ENCODE peak calls at places on chromosomes 7 and 10, in four cellular contexts. H is NCI-H69, R is hypothalamus, T is osteoblast. G is an unnamed sample.
A peak's percentile ranks its signal among the peaks of the same experiment; 100 is the strongest.

GRCh38 chr7:41116817-41117216 is 586.1 kb downstream of the INHBA start:
- DNase-seq in R (no peak), H (peak; percentile 34), T (no peak), G (no peak)

GRCh38 chr7:157391036-157391710 is 54.4 kb downstream of the DNAJB6 start:
- DNase-seq in H (no peak), R (no peak), T (no peak), G (no peak)

GRCh38 chr7:65216469-65216868 is 157.2 kb upstream of the ZNF92 start:
- DNase-seq in R (no peak), T (no peak), H (peak; percentile 84), G (no peak)

GRCh38 chr10:126063353-126063791 is 167.0 kb downstream of the FANK1 start:
- DNase-seq in T (peak; percentile 91), H (no peak), R (no peak), G (no peak)

GRCh38 chr10:114306116-114306973 is 67.3 kb downstream of the VWA2 start:
- DNase-seq in H (no peak), R (no peak), T (peak; percentile 99), G (no peak)

GRCh38 chr10:132063432-132063831 is 2.3 kb upstream of the JAKMIP3 start:
- DNase-seq in H (no peak), T (no peak), R (no peak), G (no peak)

GRCh38 chr10:44873156-44873555 is 38.0 kb upstream of the TMEM72 start:
- DNase-seq in H (no peak), T (no peak), R (no peak), G (no peak)

GRCh38 chr10:13376297-13376696 is 28.2 kb upstream of the SEPHS1 start:
- DNase-seq in H (peak; percentile 55), R (no peak), T (no peak), G (no peak)

GRCh38 chr7:107387077-107387476 is 82.8 kb upstream of the GPR22 start:
- DNase-seq in T (peak; percentile 22), H (peak; percentile 66), R (no peak), G (no peak)

GRCh38 chr7:99459087-99459486 is 6.9 kb downstream of the ATP5MF start:
- DNase-seq in T (peak; percentile 11), R (no peak), H (peak; percentile 49), G (no peak)

GRCh38 chr7:128974241-128974934 is 36.7 kb downstream of the IRF5 start:
- DNase-seq in T (no peak), H (no peak), R (no peak), G (no peak)